ENCODE peak calls at places on chromosome 3, in seven cellular contexts. A, W, Y, G, D, L and E are unnamed samples.

GRCh38 chr3:78977073-78977472 is 790.7 kb downstream of the ROBO1 start:
- DNase-seq in G (no peak), A (no peak), D (no peak), Y (no peak), L (peak), W (peak), E (no peak)

GRCh38 chr3:152176241-152176640 is 92.5 kb upstream of the MBNL1 start:
- DNase-seq in W (peak), A (peak), Y (no peak), D (no peak), L (no peak), G (no peak), E (no peak)

GRCh38 chr3:195715583-195716266 is 5.1 kb upstream of the MUC20 start:
- DNase-seq in Y (no peak), W (peak), G (no peak), L (no peak), D (no peak), A (no peak), E (no peak)

GRCh38 chr3:141234283-141234682 is 2.7 kb downstream of the PXYLP1 start:
- DNase-seq in A (no peak), G (no peak), W (no peak), Y (no peak), D (no peak), L (no peak), E (no peak)

GRCh38 chr3:159280326-159280725 is 478.5 kb downstream of the MFSD1 start:
- DNase-seq in L (no peak), G (no peak), A (no peak), Y (no peak), D (no peak), W (no peak), E (peak)

GRCh38 chr3:100169186-100169585 is 54.9 kb upstream of the FILIP1L start:
- DNase-seq in L (peak), Y (no peak), D (no peak), G (no peak), W (no peak), A (peak), E (no peak)

GRCh38 chr3:125431391-125431790 is 56.3 kb upstream of the ZNF148 start:
- DNase-seq in A (peak), D (no peak), L (no peak), W (peak), Y (no peak), G (no peak), E (no peak)

GRCh38 chr3:57840445-57840844 is 84.3 kb downstream of the SLMAP start:
- DNase-seq in L (no peak), A (no peak), D (no peak), Y (no peak), G (no peak), W (no peak), E (no peak)

GRCh38 chr3:73512095-73512494 is 112.6 kb downstream of the PDZRN3 start:
- DNase-seq in W (no peak), D (no peak), Y (no peak), G (no peak), A (peak), L (peak), E (no peak)

GRCh38 chr3:189496375-189497138 is 134.6 kb upstream of the TP63 start:
- DNase-seq in W (no peak), L (no peak), G (no peak), Y (no peak), A (no peak), D (no peak), E (no peak)

GRCh38 chr3:4996223-4996765 is 17.1 kb downstream of the BHLHE40 start:
- DNase-seq in D (no peak), Y (no peak), W (no peak), A (no peak), G (no peak), L (no peak), E (no peak)

GRCh38 chr3:196214783-196215441 is 1.4 kb upstream of the SLC51A start:
- DNase-seq in W (no peak), G (no peak), A (peak), D (no peak), L (no peak), Y (no peak), E (no peak)

GRCh38 chr3:169448501-169448900 is 215.0 kb downstream of the MECOM start:
- DNase-seq in A (no peak), W (peak), L (no peak), D (no peak), Y (no peak), G (no peak), E (no peak)

GRCh38 chr3:83523470-83524073 is 1435.2 kb upstream of the CADM2 start:
- DNase-seq in A (peak), Y (peak), W (peak), L (peak), G (no peak), D (no peak), E (peak)

GRCh38 chr3:51958603-51959521 is 3.7 kb downstream of the GPR62 start:
- DNase-seq in L (no peak), Y (no peak), G (no peak), D (no peak), W (no peak), A (no peak), E (no peak)

GRCh38 chr3:42507252-42507651 is 4.8 kb downstream of the VIPR1 start:
- DNase-seq in A (no peak), W (no peak), D (no peak), G (no peak), Y (no peak), L (no peak), E (no peak)

GRCh38 chr3:196186661-196187573 is 24.3 kb downstream of the ZDHHC19 start:
- DNase-seq in A (no peak), L (no peak), D (no peak), Y (no peak), G (peak), W (no peak), E (peak)

GRCh38 chr3:164236856-164237255 is 841.4 kb downstream of the SI start:
- DNase-seq in W (no peak), Y (no peak), G (no peak), A (no peak), D (no peak), L (no peak), E (no peak)

GRCh38 chr3:36843065-36844051 is 79.0 kb upstream of the DCLK3 start:
- DNase-seq in A (peak), D (peak), Y (no peak), W (peak), G (no peak), L (peak), E (peak)

GRCh38 chr3:111534701-111535100 is 7.3 kb upstream of the CD96 start:
- DNase-seq in A (peak), W (peak), G (no peak), L (no peak), Y (no peak), D (no peak), E (peak)

GRCh38 chr3:62110801-62111200 is 262.5 kb downstream of the FEZF2 start:
- DNase-seq in G (no peak), A (no peak), Y (no peak), L (no peak), D (no peak), W (no peak), E (no peak)

GRCh38 chr3:37417297-37418082 is 243.1 kb upstream of the LRRFIP2 start:
- DNase-seq in W (no peak), L (no peak), Y (no peak), A (no peak), D (no peak), G (no peak), E (no peak)

GRCh38 chr3:157160652-157161480 is 919 bp upstream of the CCNL1 start:
- DNase-seq in Y (peak), G (peak), D (peak), A (peak), L (peak), W (peak), E (peak)

GRCh38 chr3:31937225-31937624 is 43.8 kb downstream of the OSBPL10 start:
- DNase-seq in L (no peak), D (no peak), A (no peak), W (no peak), Y (no peak), G (no peak), E (no peak)

GRCh38 chr3:112736802-112737566 is 96.0 kb upstream of the CCDC80 start:
- DNase-seq in W (no peak), Y (no peak), D (no peak), A (no peak), L (no peak), G (no peak), E (no peak)

GRCh38 chr3:126014252-126014651 is 45.3 kb downstream of the ROPN1B start:
- DNase-seq in W (peak), Y (no peak), G (no peak), D (no peak), A (peak), L (no peak), E (no peak)

GRCh38 chr3:54954516-54954915 is 26.7 kb upstream of the LRTM1 start:
- DNase-seq in G (no peak), Y (no peak), W (no peak), A (no peak), L (no peak), D (no peak), E (no peak)